ENCODE peak calls at places on chromosomes 13 and 19, in ten cellular contexts. J, G, D, U, X, W, I, Y, E and L are unnamed samples.

GRCh38 chr13:77065456-77066147 is 38.6 kb upstream of the FBXL3 start:
- DNase-seq in J (no peak), G (no peak), D (no peak), U (no peak), X (no peak), W (no peak), I (no peak), Y (no peak), E (no peak), L (no peak)

GRCh38 chr13:29161653-29162052 is 341.5 kb downstream of the MTUS2 start:
- DNase-seq in J (no peak), G (peak; percentile 42), D (no peak), U (no peak), X (no peak), W (no peak), I (no peak), Y (no peak), E (no peak), L (no peak)

GRCh38 chr19:47229674-47230121 is 1.3 kb downstream of the BBC3 start:
- DNase-seq in J (no peak), G (peak; percentile 20), D (peak; percentile 41), U (peak; percentile 45), X (no peak), W (no peak), I (peak; percentile 39), Y (peak; percentile 35), E (peak; percentile 11), L (peak; percentile 48)

GRCh38 chr19:16198363-16198636 is 589 bp downstream of the AP1M1 start:
- DNase-seq in J (no peak), G (peak; percentile 27), D (no peak), U (no peak), X (no peak), W (no peak), I (no peak), Y (no peak), E (no peak), L (no peak)

GRCh38 chr19:53977429-53977990 is 13.9 kb upstream of the CACNG6 start:
- DNase-seq in J (peak; percentile 82), G (peak; percentile 76), D (peak; percentile 19), U (peak; percentile 84), X (peak; percentile 78), W (peak; percentile 94), I (peak; percentile 90), Y (peak; percentile 93), E (peak; percentile 53), L (peak; percentile 77)

GRCh38 chr13:43797869-43798268 is 11.1 kb upstream of the ENOX1 start:
- DNase-seq in J (no peak), G (no peak), D (no peak), U (no peak), X (no peak), W (peak; percentile 50), I (peak; percentile 24), Y (peak; percentile 68), E (no peak), L (no peak)

GRCh38 chr13:75279834-75280369 is 202.1 kb downstream of the TBC1D4 start:
- DNase-seq in J (no peak), G (no peak), D (no peak), U (no peak), X (no peak), W (no peak), I (no peak), Y (no peak), E (no peak), L (no peak)

GRCh38 chr13:106617561-106617960 is 49.6 kb upstream of the ARGLU1 start:
- DNase-seq in J (no peak), G (no peak), D (no peak), U (peak; percentile 70), X (no peak), W (peak; percentile 53), I (no peak), Y (peak; percentile 60), E (no peak), L (no peak)

GRCh38 chr19:10044390-10044789 is 31.1 kb downstream of the RDH8 start:
- DNase-seq in J (no peak), G (no peak), D (peak; percentile 32), U (no peak), X (no peak), W (no peak), I (no peak), Y (no peak), E (no peak), L (no peak)

GRCh38 chr19:10045371-10045770 is 32.1 kb downstream of the RDH8 start:
- DNase-seq in J (no peak), G (no peak), D (no peak), U (no peak), X (no peak), W (no peak), I (no peak), Y (no peak), E (no peak), L (no peak)

GRCh38 chr19:10037809-10038208 is 24.5 kb downstream of the RDH8 start:
- DNase-seq in J (no peak), G (no peak), D (no peak), U (no peak), X (no peak), W (no peak), I (no peak), Y (no peak), E (no peak), L (no peak)

DNA sequence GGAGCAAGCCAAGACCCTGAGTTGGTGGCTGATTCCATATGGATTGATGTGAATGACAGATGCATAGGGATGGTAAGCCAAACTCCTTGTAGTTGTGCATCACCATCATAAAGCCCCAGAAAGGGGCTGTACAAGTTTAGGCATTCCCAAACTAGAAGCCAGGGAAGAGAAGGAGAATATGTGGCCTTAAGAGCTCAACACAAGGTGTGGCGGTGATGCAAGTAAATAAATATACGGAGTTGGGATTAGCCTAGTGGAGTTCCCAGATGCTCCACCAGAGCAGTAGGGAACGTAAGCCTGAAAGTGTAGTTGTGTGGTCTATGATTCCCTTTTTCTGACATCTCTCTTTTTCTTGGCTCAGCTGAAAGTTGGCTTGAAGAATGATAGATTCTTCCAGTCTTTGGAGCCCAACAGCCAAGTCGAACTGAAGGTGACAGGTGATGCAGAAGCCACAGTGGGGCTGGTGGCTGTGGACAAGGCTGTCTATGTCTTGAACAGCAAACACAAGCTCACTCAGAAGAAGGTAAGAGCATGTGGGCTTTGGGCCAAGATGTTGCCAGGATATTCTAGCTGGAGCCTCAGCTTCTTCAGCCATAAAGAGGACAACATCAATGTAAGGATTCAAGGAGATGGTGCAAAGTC is 30.1 kb downstream of the RDH8 start:
- DNase-seq in J (no peak), G (no peak), D (no peak), U (peak; percentile 48), X (no peak), W (peak; percentile 41), I (no peak), Y (peak; percentile 52), E (no peak), L (no peak)
- TF ChIP-seq CTCF in J (no peak), G (no peak), D (no peak), U (no peak), X (no peak), W (no peak), I (no peak), Y (no peak), E (no peak), L (no peak)

DNA sequence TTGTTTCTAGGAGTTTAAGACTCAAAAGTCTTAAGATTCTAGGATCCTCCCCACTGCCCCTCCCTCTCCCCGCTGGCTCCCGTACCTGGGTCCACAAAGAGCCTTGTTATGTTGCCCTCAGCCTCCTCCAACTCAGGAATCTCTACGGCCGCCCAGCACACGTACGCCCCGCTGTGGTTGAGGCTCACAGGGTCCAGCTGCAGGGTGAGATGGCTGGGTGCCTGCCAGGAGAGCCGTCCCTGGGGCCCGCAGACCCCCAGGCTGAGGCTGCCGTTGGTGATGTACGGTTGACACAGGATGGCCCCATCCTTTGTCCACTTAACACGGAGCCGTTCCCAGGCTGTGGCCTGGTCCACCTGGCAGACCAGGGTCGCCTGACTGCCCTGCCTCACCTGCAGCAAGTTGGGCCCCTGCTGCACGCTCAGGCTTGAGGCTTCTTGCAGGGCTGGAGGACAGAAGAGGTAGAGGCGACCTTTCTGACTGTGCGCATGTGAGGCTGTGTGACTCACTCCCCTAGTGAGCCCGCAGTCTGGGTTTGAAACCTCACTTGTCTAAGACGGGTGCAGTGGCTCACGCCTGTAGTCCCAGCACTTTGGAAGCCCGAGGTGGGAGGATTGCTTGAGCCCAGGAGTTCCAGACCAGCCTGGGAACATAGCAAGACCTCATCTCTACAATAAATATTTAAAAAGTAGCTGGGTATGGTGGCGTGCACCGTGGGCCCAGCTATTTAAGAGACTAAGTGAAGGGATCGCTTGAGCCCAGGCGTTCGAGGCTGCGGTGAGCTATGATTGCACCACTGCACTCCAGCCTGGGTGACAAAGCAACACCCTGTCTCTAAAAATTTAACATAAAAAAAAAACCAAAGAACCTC is 4.1 kb downstream of the TMIGD2 start:
- DNase-seq in J (peak; percentile 29), G (no peak), D (no peak), U (peak; percentile 31), X (peak; percentile 43), W (no peak), I (no peak), Y (no peak), E (no peak), L (peak; percentile 79)
- TF ChIP-seq CTCF in J (no peak), G (no peak), D (no peak), U (no peak), X (peak; percentile 33), W (no peak), I (no peak), Y (no peak), E (no peak), L (no peak)

DNA sequence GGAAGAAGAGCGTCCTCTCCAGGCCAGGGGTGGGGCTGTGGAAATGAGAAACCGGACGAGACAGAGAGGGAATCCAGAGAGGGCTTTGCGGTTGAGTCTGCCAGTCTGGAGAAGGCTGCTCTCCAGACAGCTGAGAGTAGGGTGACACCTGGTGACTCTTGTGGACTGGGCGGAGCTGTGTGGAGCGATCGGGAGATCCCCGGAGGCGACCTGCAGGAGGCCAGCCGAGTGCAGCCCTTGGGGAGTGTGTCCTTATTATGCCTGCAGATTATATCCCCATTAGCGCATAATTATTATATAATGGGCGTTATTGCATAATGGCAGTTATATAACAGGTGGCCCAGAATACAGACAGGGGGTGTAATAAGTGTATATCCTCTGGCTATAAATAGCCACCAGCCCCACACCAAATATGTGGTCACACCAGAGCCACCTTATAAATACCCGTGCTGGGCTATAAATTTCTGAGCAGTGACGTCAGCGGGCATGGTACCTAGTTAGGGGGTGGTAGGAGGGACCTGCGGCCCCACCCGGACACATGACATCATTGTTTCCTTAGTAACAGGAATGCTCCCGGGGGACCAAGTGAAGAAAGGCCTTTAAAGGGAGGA is 41.2 kb downstream of the NFIX start:
- DNase-seq in J (no peak), G (no peak), D (no peak), U (peak; percentile 85), X (peak; percentile 80), W (peak; percentile 73), I (peak; percentile 68), Y (peak; percentile 89), E (no peak), L (no peak)
- TF ChIP-seq CTCF in J (no peak), G (no peak), D (no peak), U (no peak), X (peak; percentile 29), W (no peak), I (peak; percentile 7), Y (peak; percentile 20), E (no peak), L (no peak)

DNA sequence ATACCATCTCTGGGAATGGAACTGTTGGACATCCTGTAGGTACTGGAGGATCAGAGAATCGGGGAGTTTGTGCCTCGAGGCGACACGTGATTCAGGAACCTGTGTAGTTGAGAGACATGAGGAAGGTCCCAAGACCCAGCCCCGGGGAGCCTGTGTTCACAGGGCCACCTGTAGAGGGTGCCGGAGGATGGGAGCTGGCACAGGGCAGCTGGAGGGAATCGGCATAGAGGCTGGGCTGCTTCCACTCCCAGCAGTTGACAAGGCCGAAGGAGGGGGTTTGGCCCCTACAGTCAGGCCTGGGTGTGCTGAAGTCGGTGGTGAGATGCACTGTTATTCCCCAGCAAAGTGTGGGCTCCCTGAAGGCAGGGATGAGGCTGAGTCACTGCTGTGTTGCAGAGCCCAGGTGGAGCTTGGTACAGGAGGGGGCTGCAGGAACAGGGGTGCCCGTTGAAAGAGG is 2.5 kb upstream of the ISYNA1 start:
- DNase-seq in J (peak; percentile 62), G (peak; percentile 38), D (peak; percentile 59), U (no peak), X (peak; percentile 60), W (no peak), I (no peak), Y (no peak), E (peak; percentile 55), L (peak; percentile 63)
- TF ChIP-seq CTCF in J (no peak), G (no peak), D (peak; percentile 55), U (no peak), X (peak; percentile 57), W (peak; percentile 26), I (peak; percentile 39), Y (no peak), E (peak; percentile 52), L (peak; percentile 31)